ENCODE peak calls at places on chromosomes 4 and X, in five cellular contexts. G, A, E, T and B are unnamed samples.

GRCh38 chrX:19772306-19772705 is 115.1 kb downstream of the SH3KBP1 start:
- DNase-seq in A (no peak), G (peak; percentile 36), E (peak; percentile 14), T (no peak), B (no peak)

GRCh38 chrX:107710617-107711391 is 64.8 kb downstream of the TSC22D3 start:
- DNase-seq in G (peak; percentile 86), A (peak; percentile 47), E (peak; percentile 81), T (peak; percentile 85), B (peak; percentile 62)

GRCh38 chrX:48972214-48973164 is 845 bp upstream of the KCND1 start:
- DNase-seq in T (peak; percentile 15), E (peak; percentile 21), A (peak; percentile 4), G (peak; percentile 37), B (no peak)

GRCh38 chrX:87525771-87526229 is 8.2 kb downstream of the KLHL4 start:
- DNase-seq in G (peak; percentile 67), E (peak; percentile 60), T (no peak), A (no peak), B (no peak)

GRCh38 chrX:1295550-1295949 is 26.9 kb downstream of the CSF2RA start:
- DNase-seq in G (no peak), A (no peak), E (no peak), T (no peak), B (no peak)

GRCh38 chr4:43556262-43556661 is 663.7 kb downstream of the GRXCR1 start:
- DNase-seq in G (no peak), E (no peak), A (no peak), T (no peak), B (no peak)

GRCh38 chrX:34881671-34882070 is 60.9 kb upstream of the FAM47B start:
- DNase-seq in A (no peak), G (no peak), T (no peak), E (no peak), B (no peak)

GRCh38 chrX:40176979-40177430 is 79.2 kb upstream of the BCOR start:
- DNase-seq in G (no peak), T (no peak), A (no peak), E (no peak), B (no peak)

GRCh38 chr4:48913346-48913745 is 6.8 kb upstream of the OCIAD2 start:
- DNase-seq in T (no peak), E (peak; percentile 74), A (no peak), G (peak; percentile 87), B (no peak)

GRCh38 chr4:26076000-26076587 is 162.1 kb downstream of the SMIM20 start:
- DNase-seq in G (peak; percentile 25), E (no peak), T (no peak), A (no peak), B (peak; percentile 1)

GRCh38 chrX:140504371-140505324 is at the start of gene SOX3:
- DNase-seq in T (no peak), A (no peak), E (no peak), G (no peak), B (no peak)

GRCh38 chr4:139416073-139416673 is 37.7 kb upstream of the RAB33B start:
- DNase-seq in E (peak; percentile 23), A (no peak), G (peak; percentile 60), T (peak; percentile 39), B (peak; percentile 54)

GRCh38 chrX:150767045-150767395 is 73.8 kb downstream of the MTMR1 start:
- DNase-seq in T (no peak), E (no peak), A (no peak), G (peak; percentile 21), B (no peak)

GRCh38 chr4:14180983-14181601 is 553.6 kb upstream of the BOD1L1 start:
- DNase-seq in E (peak; percentile 16), A (no peak), T (no peak), G (peak; percentile 18), B (no peak)

GRCh38 chr4:140361099-140361498 is 12.3 kb upstream of the SCOC start:
- DNase-seq in E (no peak), G (no peak), T (no peak), A (no peak), B (no peak)

GRCh38 chrX:21975827-21976226 is 35.3 kb downstream of the SMS start:
- DNase-seq in E (peak; percentile 11), A (no peak), G (peak; percentile 36), T (no peak), B (no peak)